ENCODE peak calls at places on chromosomes 12 and 14, in six cellular contexts. L is mesendoderm; S is psoas muscle; F is stimulated activated CD4-positive, alpha-beta T cell treated with anti-CD3 and anti-CD28 coated beads, Interleukin-4, amount 100 ng/mL, for 24 hours; O is T follicular helper cell; P is NCI-H2171. V is an unnamed sample.

GRCh38 chr14:93956514-93957332 is 19.6 kb downstream of the ASB2 start:
- DNase-seq in P (no peak), F (no peak), S (no peak), O (no peak), L (no peak), V (no peak)

GRCh38 chr12:120167529-120168095 is 26.9 kb downstream of the GCN1 start:
- DNase-seq in L (no peak), F (no peak), O (no peak), P (no peak), S (no peak), V (no peak)

GRCh38 chr14:67859169-67859749 is 39.7 kb downstream of the RAD51B start:
- DNase-seq in L (no peak), O (no peak), F (no peak), S (no peak), P (no peak), V (no peak)

GRCh38 chr14:95361373-95362179 is 41.9 kb upstream of the CLMN start:
- DNase-seq in L (peak; percentile 94), P (no peak), O (no peak), F (peak; percentile 37), S (peak; percentile 23), V (no peak)

GRCh38 chr12:111842556-111843396 is 748 bp downstream of the MAPKAPK5 start:
- DNase-seq in S (no peak), F (peak; percentile 45), L (peak; percentile 44), P (no peak), O (no peak), V (peak; percentile 28)

GRCh38 chr12:120240495-120240833 is 25.1 kb downstream of the PXN start:
- DNase-seq in F (no peak), S (no peak), O (no peak), P (no peak), L (no peak), V (no peak)

GRCh38 chr12:104358353-104359003 is 54.9 kb downstream of the EID3 start:
- DNase-seq in P (no peak), S (peak; percentile 32), F (peak; percentile 68), O (peak; percentile 44), L (peak; percentile 73), V (peak; percentile 44)

GRCh38 chr12:11724888-11725310 is 75.4 kb downstream of the ETV6 start:
- DNase-seq in S (no peak), O (no peak), P (no peak), F (no peak), L (peak; percentile 40), V (no peak)

GRCh38 chr14:89418452-89418851 is 1.4 kb upstream of the FOXN3 start:
- DNase-seq in F (no peak), O (no peak), S (no peak), L (peak; percentile 65), P (no peak), V (peak; percentile 20)

GRCh38 chr12:54306925-54307731 is 6.3 kb upstream of the NFE2 start:
- DNase-seq in S (peak; percentile 72), F (no peak), O (no peak), P (no peak), L (no peak), V (no peak)

GRCh38 chr12:9180810-9181209 is 27.4 kb downstream of the PZP start:
- DNase-seq in O (no peak), P (no peak), S (no peak), L (no peak), F (no peak), V (no peak)

GRCh38 chr12:17304503-17305347 is 698.8 kb upstream of the LMO3 start:
- DNase-seq in O (no peak), S (no peak), P (no peak), F (no peak), L (no peak), V (no peak)

GRCh38 chr12:92063641-92064040 is 82.0 kb downstream of the BTG1 start:
- DNase-seq in S (no peak), O (no peak), P (no peak), F (no peak), L (no peak), V (no peak)

V was measured in stimulated activated naive CD4-positive, alpha-beta T cell.